ENCODE peak calls at places on chromosomes 3 and 15, in eight cellular contexts. P, A, G, J, L, Y, F and X are unnamed samples.

GRCh38 chr3:187742351-187743171 is 2.7 kb downstream of the BCL6 start:
- DNase-seq in P (no peak), A (no peak), G (no peak), J (peak; percentile 23), L (no peak), Y (peak; percentile 82), F (no peak), X (peak; percentile 54)

GRCh38 chr3:107103786-107104185 is 273.5 kb upstream of the CCDC54 start:
- DNase-seq in P (no peak), A (no peak), G (no peak), J (no peak), L (no peak), Y (no peak), F (no peak), X (no peak)

GRCh38 chr3:40858364-40859115 is 333.8 kb downstream of the ZNF621 start:
- DNase-seq in P (no peak), A (no peak), G (no peak), J (no peak), L (no peak), Y (no peak), F (no peak), X (no peak)

GRCh38 chr15:101178414-101178813 is 73.4 kb downstream of the CHSY1 start:
- DNase-seq in P (no peak), A (no peak), G (no peak), J (no peak), L (no peak), Y (no peak), F (no peak), X (no peak)

GRCh38 chr3:4261411-4261810 is 41.8 kb upstream of the SETMAR start:
- DNase-seq in P (no peak), A (no peak), G (no peak), J (no peak), L (no peak), Y (no peak), F (no peak), X (no peak)

GRCh38 chr3:184129012-184129411 is 6.1 kb upstream of the EIF2B5 start:
- DNase-seq in P (no peak), A (no peak), G (no peak), J (no peak), L (no peak), Y (peak; percentile 62), F (no peak), X (peak; percentile 41)

GRCh38 chr3:179794355-179794754 is 141.5 kb downstream of the USP13 start:
- DNase-seq in P (no peak), A (no peak), G (no peak), J (no peak), L (no peak), Y (no peak), F (no peak), X (no peak)

GRCh38 chr3:86245360-86245759 is 745.6 kb downstream of the VGLL3 start:
- DNase-seq in P (no peak), A (no peak), G (no peak), J (no peak), L (no peak), Y (no peak), F (no peak), X (no peak)

GRCh38 chr3:149567307-149567861 is 90.4 kb downstream of the WWTR1 start:
- DNase-seq in P (no peak), A (no peak), G (no peak), J (no peak), L (no peak), Y (no peak), F (no peak), X (no peak)

GRCh38 chr3:56917740-56918568 is 116.2 kb upstream of the ARHGEF3 start:
- DNase-seq in P (no peak), A (no peak), G (no peak), J (no peak), L (no peak), Y (no peak), F (peak; percentile 45), X (peak; percentile 59)

GRCh38 chr3:182925330-182925943 is 54.9 kb downstream of the DCUN1D1 start:
- DNase-seq in P (no peak), A (no peak), G (no peak), J (peak; percentile 28), L (no peak), Y (peak; percentile 64), F (no peak), X (no peak)

GRCh38 chr15:87477056-87477455 is 779.5 kb downstream of the NTRK3 start:
- DNase-seq in P (no peak), A (no peak), G (no peak), J (no peak), L (no peak), Y (no peak), F (no peak), X (no peak)

GRCh38 chr3:154214320-154214719 is 93.1 kb downstream of the ARHGEF26 start:
- DNase-seq in P (no peak), A (no peak), G (no peak), J (no peak), L (no peak), Y (peak; percentile 39), F (no peak), X (no peak)

GRCh38 chr3:164351126-164351525 is 727.2 kb downstream of the SI start:
- DNase-seq in P (no peak), A (no peak), G (no peak), J (no peak), L (no peak), Y (no peak), F (no peak), X (no peak)

GRCh38 chr15:88657326-88658069 is 18.7 kb downstream of the ISG20 start:
- DNase-seq in P (peak; percentile 63), A (no peak), G (no peak), J (peak; percentile 76), L (no peak), Y (peak; percentile 65), F (no peak), X (no peak)

GRCh38 chr3:117184574-117184973 is 475.0 kb downstream of the TUSC7 start:
- DNase-seq in P (no peak), A (no peak), G (no peak), J (peak; percentile 3), L (no peak), Y (peak; percentile 43), F (no peak), X (no peak)

GRCh38 chr3:46712191-46713047 is 5.2 kb downstream of the PRSS50 start:
- DNase-seq in P (no peak), A (no peak), G (no peak), J (no peak), L (no peak), Y (no peak), F (no peak), X (no peak)

GRCh38 chr3:157692468-157692867 is 189.3 kb upstream of the VEPH1 start:
- DNase-seq in P (no peak), A (no peak), G (no peak), J (no peak), L (no peak), Y (no peak), F (no peak), X (no peak)

GRCh38 chr3:160982497-160982896 is 122.7 kb downstream of the B3GALNT1 start:
- DNase-seq in P (no peak), A (no peak), G (no peak), J (no peak), L (no peak), Y (no peak), F (no peak), X (no peak)

GRCh38 chr3:21506061-21506460 is 244.9 kb downstream of the ZNF385D start:
- DNase-seq in P (no peak), A (no peak), G (no peak), J (no peak), L (no peak), Y (peak; percentile 45), F (no peak), X (no peak)

GRCh38 chr3:148873270-148873927 is 8.3 kb downstream of the CPA3 start:
- DNase-seq in P (no peak), A (no peak), G (no peak), J (no peak), L (no peak), Y (no peak), F (no peak), X (no peak)

GRCh38 chr3:169305460-169305859 is 358.1 kb downstream of the MECOM start:
- DNase-seq in P (no peak), A (no peak), G (no peak), J (no peak), L (no peak), Y (no peak), F (no peak), X (no peak)

GRCh38 chr3:174438501-174439156 is 420.5 kb upstream of the NAALADL2 start:
- DNase-seq in P (no peak), A (no peak), G (no peak), J (no peak), L (no peak), Y (peak; percentile 51), F (no peak), X (no peak)

GRCh38 chr3:45362768-45363167 is 25.6 kb upstream of the LARS2 start:
- DNase-seq in P (no peak), A (no peak), G (no peak), J (no peak), L (no peak), Y (no peak), F (no peak), X (no peak)